ENCODE peak calls at places on chromosomes 7 and 10, in five cellular contexts. U, V, M, A and Z are unnamed samples. For H3K36me3, the result is how much of the 10 kb centered on the place peaks cover.

GRCh38 chr10:132387723-132388210 is 9.2 kb upstream of the PWWP2B start:
- DNase-seq in V (peak), M (peak), U (no peak), A (peak), Z (peak)

GRCh38 chr7:36475371-36475770 is 85.7 kb downstream of the ANLN start:
- DNase-seq in M (no peak), A (no peak), V (no peak), U (no peak), Z (no peak)

GRCh38 chr7:25326466-25327156 is 98.3 kb upstream of the NPVF start:
- DNase-seq in A (no peak), M (no peak), U (no peak), V (no peak), Z (no peak)

GRCh38 chr7:126026421-126027088 is 1096.9 kb upstream of the POT1 start:
- DNase-seq in M (peak), A (peak), V (no peak), U (peak), Z (no peak)

GRCh38 chr7:47591655-47592572 is 10.0 kb upstream of the TNS3 start:
- DNase-seq in A (no peak), U (no peak), M (peak), V (peak), Z (peak)

GRCh38 chr7:69625798-69626197 is 27.5 kb downstream of the AUTS2 start:
- DNase-seq in U (no peak), A (no peak), M (no peak), V (no peak), Z (no peak)

GRCh38 chr10:123517376-123517775 is 148.8 kb upstream of the GPR26 start:
- DNase-seq in U (no peak), M (no peak), A (no peak), V (peak), Z (no peak)

GRCh38 chr7:38463277-38464224 is 167.6 kb downstream of the AMPH start:
- DNase-seq in U (no peak), M (peak), A (no peak), V (no peak), Z (peak)

GRCh38 chr10:83332695-83333094 is 806.6 kb upstream of the GHITM start:
- DNase-seq in A (no peak), U (no peak), V (no peak), M (no peak), Z (no peak)

GRCh38 chr10:86077271-86077670 is 289.3 kb downstream of the GRID1 start:
- DNase-seq in V (no peak), A (no peak), U (no peak), M (no peak), Z (no peak)

GRCh38 chr7:12623885-12624498 is 53.5 kb downstream of the SCIN start:
- DNase-seq in A (no peak), V (no peak), U (peak), M (peak), Z (peak)

GRCh38 chr10:3398825-3399646 is 226.5 kb upstream of the PITRM1 start:
- DNase-seq in A (no peak), V (peak), M (peak), U (no peak), Z (no peak)

GRCh38 chr10:63603709-63604445 is 82.7 kb downstream of the REEP3 start:
- DNase-seq in U (no peak), A (no peak), V (no peak), M (no peak), Z (no peak)

GRCh38 chr10:14325325-14325955 is 5.3 kb downstream of the FRMD4A start:
- DNase-seq in V (peak), M (peak), A (peak), U (peak), Z (peak)

GRCh38 chr7:132489776-132490237 is 86.5 kb downstream of the PLXNA4 start:
- DNase-seq in M (no peak), U (no peak), V (no peak), A (no peak), Z (no peak)

GRCh38 chr7:32223721-32224120 is 153.5 kb upstream of the PDE1C start:
- DNase-seq in V (no peak), A (no peak), M (peak), U (no peak), Z (no peak)

GRCh38 chr7:50497068-50497642 is 47.0 kb upstream of the FIGNL1 start:
- DNase-seq in M (no peak), U (no peak), A (no peak), V (no peak), Z (peak)

GRCh38 chr10:129785536-129785981 is 178.5 kb downstream of the EBF3 start:
- DNase-seq in V (no peak), A (no peak), M (no peak), U (no peak), Z (no peak)

GRCh38 chr7:40097728-40098127 is 36.7 kb downstream of the MPLKIP start:
- DNase-seq in V (no peak), U (no peak), A (no peak), M (no peak), Z (no peak)
- H3K36me3 ChIP-seq in V (under half), U (under half), A (half or more), M (under half), Z (under half)

GRCh38 chr7:116251675-116252074 is 41.3 kb downstream of the TES start:
- DNase-seq in V (no peak), A (no peak), U (no peak), M (no peak), Z (no peak)
- H3K36me3 ChIP-seq in V (under half), A (under half), U (under half), M (half or more), Z (under half)

GRCh38 chr10:103445366-103445765 is 6.8 kb downstream of the CALHM2 start:
- DNase-seq in U (no peak), M (no peak), V (no peak), A (no peak), Z (no peak)
- H3K36me3 ChIP-seq in U (half or more), M (under half), V (under half), A (half or more), Z (under half)

DNA sequence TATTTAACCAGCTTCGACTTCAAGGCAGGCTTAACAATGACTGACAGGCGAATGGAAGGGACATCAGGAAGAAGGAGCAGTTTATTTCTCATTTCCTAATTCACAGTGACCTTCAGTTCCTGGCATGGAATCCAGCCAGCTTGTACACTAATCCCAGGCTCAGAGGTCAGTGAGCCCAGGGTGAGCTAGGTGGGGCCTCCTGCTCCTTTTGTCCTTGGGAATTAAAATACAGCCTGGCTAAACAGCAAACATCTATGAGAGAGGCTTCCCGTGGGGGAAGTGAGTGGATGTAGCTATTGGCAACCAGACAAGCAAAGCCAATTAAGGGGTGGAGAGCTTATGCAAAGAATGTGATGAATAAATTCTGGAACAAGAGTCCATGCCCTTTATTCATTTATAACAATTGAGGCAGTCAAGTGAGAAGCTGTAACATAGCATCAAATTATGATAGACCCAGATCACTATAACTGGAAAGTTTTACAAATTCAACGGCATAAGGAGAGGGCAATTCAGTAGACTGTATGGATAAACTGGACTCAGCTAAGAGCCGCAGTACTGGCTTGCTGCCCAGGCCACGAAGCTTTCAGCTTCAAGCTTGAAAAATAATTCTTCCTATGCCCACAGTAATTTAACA is 57.1 kb downstream of the STK17A start:
- DNase-seq in M (peak), U (no peak), A (peak), V (peak), Z (peak)
- H3K36me3 ChIP-seq in M (half or more), U (under half), A (half or more), V (under half), Z (under half)

GRCh38 chr7:99455874-99456273 is 10.1 kb downstream of the ATP5MF start:
- DNase-seq in A (no peak), V (no peak), M (no peak), U (no peak), Z (no peak)

GRCh38 chr7:99451936-99452335 is 13.2 kb downstream of the CPSF4 start:
- DNase-seq in M (no peak), U (no peak), A (no peak), V (no peak), Z (no peak)

GRCh38 chr7:99453105-99453504 is 12.9 kb downstream of the ATP5MF start:
- DNase-seq in U (no peak), V (no peak), M (no peak), A (no peak), Z (no peak)

GRCh38 chr7:99448855-99449254 is 10.1 kb downstream of the CPSF4 start:
- DNase-seq in A (no peak), V (no peak), U (no peak), M (no peak), Z (no peak)

DNA sequence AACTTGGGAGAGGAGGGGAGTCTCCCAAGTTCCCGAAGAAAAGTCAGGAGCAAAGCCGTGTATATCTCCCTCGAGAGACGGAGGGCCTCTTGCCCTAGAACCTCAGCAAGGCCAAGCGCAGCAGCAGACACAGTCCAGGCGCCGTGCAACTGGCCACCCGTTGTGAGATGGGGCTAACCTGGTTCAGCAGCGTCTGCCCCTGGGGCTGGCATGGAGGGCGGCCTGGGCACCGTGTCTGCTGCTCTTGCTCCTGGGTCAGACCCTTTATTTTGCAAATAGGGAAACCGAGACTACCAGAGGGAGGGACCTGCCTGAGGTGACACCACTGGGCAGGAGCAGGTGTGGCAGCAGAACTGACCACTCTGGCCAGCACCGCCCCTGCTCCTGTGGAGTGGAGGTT is 13.4 kb downstream of the ATP5MF start:
- DNase-seq in U (no peak), A (no peak), M (no peak), V (no peak), Z (no peak)
- H3K36me3 ChIP-seq in U (half or more), A (half or more), M (under half), V (under half), Z (under half)

GRCh38 chr7:100680589-100681271 is 7.2 kb downstream of the GNB2 start:
- DNase-seq in M (no peak), V (no peak), U (no peak), A (no peak), Z (peak)

GRCh38 chr7:100677308-100678095 is 4.0 kb downstream of the GNB2 start:
- DNase-seq in A (no peak), M (no peak), U (no peak), V (no peak), Z (peak)

GRCh38 chr7:100678291-100678984 is 4.9 kb downstream of the GNB2 start:
- DNase-seq in M (no peak), U (no peak), V (no peak), A (no peak), Z (peak)

GRCh38 chr7:100679927-100680588 is 6.5 kb downstream of the GNB2 start:
- DNase-seq in V (no peak), U (no peak), A (no peak), M (no peak), Z (no peak)

GRCh38 chr7:100679129-100679926 is 5.8 kb downstream of the GNB2 start:
- DNase-seq in M (no peak), V (no peak), U (no peak), A (no peak), Z (peak)
- H3K36me3 ChIP-seq in M (under half), V (under half), U (under half), A (half or more), Z (under half)

GRCh38 chr10:68446179-68446578 is 25.6 kb downstream of the DNA2 start:
- DNase-seq in V (no peak), A (no peak), U (no peak), M (no peak), Z (no peak)
- H3K36me3 ChIP-seq in V (under half), A (half or more), U (under half), M (under half), Z (under half)

DNA sequence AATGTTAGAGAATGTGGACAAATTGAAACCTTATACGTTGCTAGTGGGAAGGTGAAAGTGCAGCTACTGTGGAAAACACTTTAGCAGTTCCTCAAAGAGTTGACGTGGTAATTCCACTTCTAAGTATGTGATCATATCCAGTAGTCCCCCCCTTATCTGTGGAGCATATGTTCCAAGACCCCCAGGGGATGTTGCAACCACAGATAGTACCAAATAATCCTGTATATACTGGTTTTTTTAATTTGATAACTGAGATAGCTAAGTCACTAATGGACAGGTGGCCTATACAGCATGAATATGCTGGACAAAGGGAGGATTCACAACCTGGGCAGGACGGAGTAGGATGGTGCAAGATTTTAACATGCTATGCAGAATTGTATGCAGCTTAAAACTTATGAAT is 36.8 kb downstream of the PCGF5 start:
- DNase-seq in V (no peak), A (no peak), M (no peak), U (no peak), Z (no peak)
- H3K36me3 ChIP-seq in V (under half), A (half or more), M (under half), U (under half), Z (under half)

DNA sequence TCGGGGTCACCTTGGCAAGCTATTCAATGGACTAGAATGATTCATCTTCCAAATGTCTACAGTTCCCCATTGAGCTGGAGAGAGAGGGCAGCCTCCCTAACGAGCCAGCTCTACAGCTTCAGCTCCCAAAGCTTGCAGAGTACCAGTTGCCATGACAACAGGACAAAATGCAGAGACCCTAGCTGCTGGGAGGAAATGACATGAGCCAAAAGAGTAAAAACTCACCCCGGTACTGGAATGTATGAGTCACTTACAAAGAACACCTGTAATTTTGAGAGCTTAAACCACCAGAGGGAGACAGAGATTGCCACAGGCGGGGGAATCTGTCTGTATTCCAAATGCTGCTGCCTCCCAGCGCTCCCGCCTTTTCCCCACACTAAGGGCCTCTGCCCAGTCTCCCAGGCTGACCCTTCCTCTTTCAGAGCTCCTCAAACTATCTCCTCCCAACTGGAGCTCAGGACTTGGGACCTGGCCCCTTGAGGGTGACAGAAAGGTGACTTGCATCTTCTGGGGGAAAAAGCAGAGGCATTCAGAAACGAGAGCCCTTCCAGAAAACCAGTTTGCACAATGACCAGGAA is 95.5 kb downstream of the CUL2 start:
- DNase-seq in M (peak), V (peak), U (peak), A (peak), Z (peak)
- H3K36me3 ChIP-seq in M (under half), V (under half), U (under half), A (under half), Z (under half)